ENCODE peak calls at places on chromosomes 5 and 9, in five cellular contexts. T is AG10803, G is heart right ventricle, B is HFF-Myc, O is lower lobe of right lung. Q is an unnamed sample.

GRCh38 chr5:53331463-53331862 is 149.0 kb upstream of the FST start:
- DNase-seq in T (peak), G (no peak), B (no peak), O (no peak), Q (no peak)

GRCh38 chr5:94705427-94705826 is 87.0 kb downstream of the SLF1 start:
- DNase-seq in T (no peak), G (no peak), B (no peak), O (no peak), Q (no peak)

GRCh38 chr9:446074-446699 is 231.5 kb downstream of the DOCK8 start:
- DNase-seq in T (no peak), G (no peak), B (no peak), O (no peak), Q (no peak)

GRCh38 chr5:22835630-22836029 is 17.5 kb downstream of the CDH12 start:
- DNase-seq in T (no peak), G (no peak), B (no peak), O (no peak), Q (no peak)

GRCh38 chr9:113558632-113559502 is 95.3 kb downstream of the RGS3 start:
- DNase-seq in T (peak), G (peak), B (no peak), O (peak), Q (no peak)

GRCh38 chr9:20559236-20559896 is 62.9 kb downstream of the MLLT3 start:
- DNase-seq in T (no peak), G (no peak), B (no peak), O (no peak), Q (no peak)

GRCh38 chr9:29616844-29617243 is 2043.6 kb upstream of the C9orf72 start:
- DNase-seq in T (no peak), G (no peak), B (no peak), O (no peak), Q (no peak)

GRCh38 chr9:37079370-37080164 is 40.8 kb upstream of the ZCCHC7 start:
- DNase-seq in T (peak), G (peak), B (peak), O (peak), Q (peak)

GRCh38 chr5:107337281-107337680 is 333.5 kb downstream of the EFNA5 start:
- DNase-seq in T (no peak), G (no peak), B (no peak), O (no peak), Q (no peak)

GRCh38 chr5:42596817-42597216 is 159.8 kb upstream of the CCDC152 start:
- DNase-seq in T (no peak), G (no peak), B (no peak), O (no peak), Q (no peak)

GRCh38 chr9:63816742-63817621 is 1468.0 kb downstream of the FOXD4L5 start:
- DNase-seq in T (peak), G (peak), B (peak), O (peak), Q (peak)

GRCh38 chr9:79574716-79575242 is 3.0 kb downstream of the TLE4 start:
- DNase-seq in T (peak), G (no peak), B (no peak), O (no peak), Q (no peak)

GRCh38 chr9:120927125-120928014 is 774 bp upstream of the TRAF1 start:
- DNase-seq in T (no peak), G (no peak), B (no peak), O (no peak), Q (no peak)
- H3K4me3 ChIP-seq in T (no peak), G (no peak), B (no peak), O (peak), Q (no peak)

GRCh38 chr5:90561766-90562165 is 3.2 kb downstream of the ADGRV1 start:
- DNase-seq in T (no peak), G (no peak), B (no peak), O (no peak), Q (no peak)
- H3K4me3 ChIP-seq in T (no peak), G (no peak), B (no peak), O (no peak), Q (no peak)

GRCh38 chr9:92807757-92808725 is 43.4 kb upstream of the BICD2 start:
- DNase-seq in T (no peak), G (no peak), B (no peak), O (no peak), Q (no peak)
- H3K4me3 ChIP-seq in T (no peak), G (peak), B (no peak), O (peak), Q (no peak)

GRCh38 chr9:96420468-96421219 is 2.5 kb upstream of the ZNF367 start:
- DNase-seq in T (peak), G (peak), B (peak), O (no peak), Q (peak)
- H3K4me3 ChIP-seq in T (no peak), G (no peak), B (no peak), O (no peak), Q (no peak)

Q was measured in astrocyte of the cerebellum.